ENCODE peak calls at places on chromosomes 5 and 9, in four cellular contexts. One of them, this sample, is unnamed.

GRCh38 chr5:171521219-171521633 is 101.8 kb downstream of the FGF18 start:
- DNase-seq in upper lobe of right lung: no peak
- DNase-seq in left ventricle myocardium inferior: no peak
- DNase-seq in heart right ventricle: no peak
- DNase-seq in this sample: no peak

GRCh38 chr5:65072836-65073620 is 304.3 kb downstream of the CWC27 start:
- DNase-seq in upper lobe of right lung: no peak
- DNase-seq in left ventricle myocardium inferior: no peak
- DNase-seq in heart right ventricle: no peak
- DNase-seq in this sample: no peak

GRCh38 chr5:16480821-16481538 is 15.4 kb upstream of the ZNF622 start:
- DNase-seq in upper lobe of right lung: no peak
- DNase-seq in left ventricle myocardium inferior: no peak
- DNase-seq in heart right ventricle: no peak
- DNase-seq in this sample: no peak

GRCh38 chr9:14245901-14246525 is 67.9 kb downstream of the NFIB start:
- DNase-seq in upper lobe of right lung: no peak
- DNase-seq in left ventricle myocardium inferior: no peak
- DNase-seq in heart right ventricle: no peak
- DNase-seq in this sample: no peak

GRCh38 chr5:38979535-38979934 is 94.7 kb downstream of the RICTOR start:
- DNase-seq in upper lobe of right lung: no peak
- DNase-seq in left ventricle myocardium inferior: no peak
- DNase-seq in heart right ventricle: no peak
- DNase-seq in this sample: no peak

GRCh38 chr9:20848490-20848889 is 164.4 kb downstream of the FOCAD start:
- DNase-seq in upper lobe of right lung: no peak
- DNase-seq in left ventricle myocardium inferior: no peak
- DNase-seq in heart right ventricle: no peak
- DNase-seq in this sample: no peak

GRCh38 chr5:177473461-177473991 is at the start of gene DBN1:
- DNase-seq in upper lobe of right lung: peak; percentile 75
- DNase-seq in left ventricle myocardium inferior: peak; percentile 63
- DNase-seq in heart right ventricle: no peak
- DNase-seq in this sample: no peak

GRCh38 chr9:17322882-17323864 is 188.3 kb downstream of the CNTLN start:
- DNase-seq in upper lobe of right lung: no peak
- DNase-seq in left ventricle myocardium inferior: no peak
- DNase-seq in heart right ventricle: no peak
- DNase-seq in this sample: no peak

GRCh38 chr5:132081458-132081857 is 7.9 kb downstream of the CSF2 start:
- DNase-seq in upper lobe of right lung: no peak
- DNase-seq in left ventricle myocardium inferior: no peak
- DNase-seq in heart right ventricle: no peak
- DNase-seq in this sample: no peak

GRCh38 chr9:91214086-91214485 is 147.6 kb downstream of the AUH start:
- DNase-seq in upper lobe of right lung: no peak
- DNase-seq in left ventricle myocardium inferior: no peak
- DNase-seq in heart right ventricle: no peak
- DNase-seq in this sample: no peak

GRCh38 chr5:77906806-77907205 is 130.7 kb upstream of the TBCA start:
- DNase-seq in upper lobe of right lung: no peak
- DNase-seq in left ventricle myocardium inferior: no peak
- DNase-seq in heart right ventricle: no peak
- DNase-seq in this sample: no peak

GRCh38 chr9:70747335-70747734 is 332.9 kb upstream of the KLF9 start:
- DNase-seq in upper lobe of right lung: no peak
- DNase-seq in left ventricle myocardium inferior: no peak
- DNase-seq in heart right ventricle: no peak
- DNase-seq in this sample: no peak

GRCh38 chr5:12392246-12392645 is 488.0 kb upstream of the CTNND2 start:
- DNase-seq in upper lobe of right lung: no peak
- DNase-seq in left ventricle myocardium inferior: no peak
- DNase-seq in heart right ventricle: no peak
- DNase-seq in this sample: no peak

GRCh38 chr9:36119476-36119875 is 17.1 kb upstream of the GLIPR2 start:
- DNase-seq in upper lobe of right lung: no peak
- DNase-seq in left ventricle myocardium inferior: no peak
- DNase-seq in heart right ventricle: no peak
- DNase-seq in this sample: no peak

GRCh38 chr5:79962580-79963222 is 28.4 kb downstream of the MTX3 start:
- DNase-seq in upper lobe of right lung: no peak
- DNase-seq in left ventricle myocardium inferior: no peak
- DNase-seq in heart right ventricle: no peak
- DNase-seq in this sample: no peak

GRCh38 chr9:18347381-18348084 is 126.4 kb upstream of the ADAMTSL1 start:
- DNase-seq in upper lobe of right lung: no peak
- DNase-seq in left ventricle myocardium inferior: no peak
- DNase-seq in heart right ventricle: no peak
- DNase-seq in this sample: no peak

GRCh38 chr9:68704804-68705635 is at the start of gene PIP5K1B:
- DNase-seq in upper lobe of right lung: peak; percentile 93
- DNase-seq in left ventricle myocardium inferior: peak; percentile 77
- DNase-seq in heart right ventricle: peak; percentile 66
- DNase-seq in this sample: no peak

GRCh38 chr5:107770051-107770450 is 99.3 kb upstream of the EFNA5 start:
- DNase-seq in upper lobe of right lung: no peak
- DNase-seq in left ventricle myocardium inferior: no peak
- DNase-seq in heart right ventricle: no peak
- DNase-seq in this sample: no peak

GRCh38 chr5:125408582-125409069 is 662.2 kb upstream of the ZNF608 start:
- DNase-seq in upper lobe of right lung: no peak
- DNase-seq in left ventricle myocardium inferior: no peak
- DNase-seq in heart right ventricle: no peak
- DNase-seq in this sample: no peak

GRCh38 chr9:129182122-129182521 is 4.1 kb upstream of the IER5L start:
- DNase-seq in upper lobe of right lung: no peak
- DNase-seq in left ventricle myocardium inferior: no peak
- DNase-seq in heart right ventricle: no peak
- DNase-seq in this sample: no peak

GRCh38 chr9:89993678-89994630 is 389.1 kb downstream of the GADD45G start:
- DNase-seq in upper lobe of right lung: peak; percentile 84
- DNase-seq in left ventricle myocardium inferior: peak; percentile 63
- DNase-seq in heart right ventricle: peak; percentile 46
- DNase-seq in this sample: no peak

GRCh38 chr9:89667730-89668129 is 62.9 kb downstream of the GADD45G start:
- DNase-seq in upper lobe of right lung: peak; percentile 82
- DNase-seq in left ventricle myocardium inferior: no peak
- DNase-seq in heart right ventricle: no peak
- DNase-seq in this sample: no peak

GRCh38 chr5:99605904-99606303 is 677.1 kb upstream of the CHD1 start:
- DNase-seq in upper lobe of right lung: no peak
- DNase-seq in left ventricle myocardium inferior: no peak
- DNase-seq in heart right ventricle: no peak
- DNase-seq in this sample: no peak

GRCh38 chr9:114908104-114908621 is 22.2 kb downstream of the TNFSF8 start:
- DNase-seq in upper lobe of right lung: no peak
- DNase-seq in left ventricle myocardium inferior: no peak
- DNase-seq in heart right ventricle: no peak
- DNase-seq in this sample: no peak

GRCh38 chr5:172774561-172775271 is 3.7 kb upstream of the DUSP1 start:
- DNase-seq in upper lobe of right lung: no peak
- DNase-seq in left ventricle myocardium inferior: no peak
- DNase-seq in heart right ventricle: no peak
- DNase-seq in this sample: no peak

GRCh38 chr9:103078581-103078980 is 83.4 kb downstream of the CYLC2 start:
- DNase-seq in upper lobe of right lung: no peak
- DNase-seq in left ventricle myocardium inferior: no peak
- DNase-seq in heart right ventricle: no peak
- DNase-seq in this sample: no peak

GRCh38 chr5:21919417-21920022 is 933.6 kb downstream of the CDH12 start:
- DNase-seq in upper lobe of right lung: no peak
- DNase-seq in left ventricle myocardium inferior: no peak
- DNase-seq in heart right ventricle: no peak
- DNase-seq in this sample: no peak

GRCh38 chr9:116116411-116116810 is 37.2 kb upstream of the PAPPA start:
- DNase-seq in upper lobe of right lung: no peak
- DNase-seq in left ventricle myocardium inferior: no peak
- DNase-seq in heart right ventricle: no peak
- DNase-seq in this sample: no peak

GRCh38 chr5:68287976-68288755 is 72.6 kb downstream of the PIK3R1 start:
- DNase-seq in upper lobe of right lung: peak; percentile 76
- DNase-seq in left ventricle myocardium inferior: peak; percentile 76
- DNase-seq in heart right ventricle: peak; percentile 73
- DNase-seq in this sample: peak; percentile 62

GRCh38 chr9:137371521-137371941 is 51.4 kb downstream of the EXD3 start:
- DNase-seq in upper lobe of right lung: no peak
- DNase-seq in left ventricle myocardium inferior: no peak
- DNase-seq in heart right ventricle: no peak
- DNase-seq in this sample: no peak

GRCh38 chr9:76846307-76846706 is 59.6 kb downstream of the PRUNE2 start:
- DNase-seq in upper lobe of right lung: no peak
- DNase-seq in left ventricle myocardium inferior: no peak
- DNase-seq in heart right ventricle: no peak
- DNase-seq in this sample: no peak

GRCh38 chr9:98775831-98776441 is 20.4 kb downstream of the ANKS6 start:
- DNase-seq in upper lobe of right lung: no peak
- DNase-seq in left ventricle myocardium inferior: no peak
- DNase-seq in heart right ventricle: peak; percentile 45
- DNase-seq in this sample: peak; percentile 12

GRCh38 chr5:81427566-81427965 is 33.6 kb upstream of the ACOT12 start:
- DNase-seq in upper lobe of right lung: no peak
- DNase-seq in left ventricle myocardium inferior: no peak
- DNase-seq in heart right ventricle: no peak
- DNase-seq in this sample: no peak

GRCh38 chr9:136254381-136255165 is 9.0 kb upstream of the QSOX2 start:
- DNase-seq in upper lobe of right lung: no peak
- DNase-seq in left ventricle myocardium inferior: no peak
- DNase-seq in heart right ventricle: no peak
- DNase-seq in this sample: no peak

GRCh38 chr5:59317023-59317771 is 576.3 kb downstream of the PDE4D start:
- DNase-seq in upper lobe of right lung: no peak
- DNase-seq in left ventricle myocardium inferior: no peak
- DNase-seq in heart right ventricle: peak; percentile 29
- DNase-seq in this sample: no peak

GRCh38 chr5:174106997-174107655 is 61.6 kb downstream of the NSG2 start:
- DNase-seq in upper lobe of right lung: no peak
- DNase-seq in left ventricle myocardium inferior: no peak
- DNase-seq in heart right ventricle: no peak
- DNase-seq in this sample: no peak

GRCh38 chr5:32865475-32865874 is 154.4 kb downstream of the NPR3 start:
- DNase-seq in upper lobe of right lung: no peak
- DNase-seq in left ventricle myocardium inferior: no peak
- DNase-seq in heart right ventricle: no peak
- DNase-seq in this sample: no peak

GRCh38 chr5:72064801-72065570 is 42.3 kb upstream of the MAP1B start:
- DNase-seq in upper lobe of right lung: no peak
- DNase-seq in left ventricle myocardium inferior: no peak
- DNase-seq in heart right ventricle: no peak
- DNase-seq in this sample: no peak

GRCh38 chr9:89929721-89930480 is 325.1 kb downstream of the GADD45G start:
- DNase-seq in upper lobe of right lung: no peak
- DNase-seq in left ventricle myocardium inferior: peak; percentile 34
- DNase-seq in heart right ventricle: peak; percentile 30
- DNase-seq in this sample: no peak

GRCh38 chr5:143594913-143595818 is 191.7 kb upstream of the NR3C1 start:
- DNase-seq in upper lobe of right lung: no peak
- DNase-seq in left ventricle myocardium inferior: no peak
- DNase-seq in heart right ventricle: no peak
- DNase-seq in this sample: no peak
- H3K27ac ChIP-seq in upper lobe of right lung: no peak overlapping the region
- H3K27ac ChIP-seq in left ventricle myocardium inferior: no peak overlapping the region
- H3K27ac ChIP-seq in heart right ventricle: no peak overlapping the region
- H3K27ac ChIP-seq in this sample: no peak overlapping the region

GRCh38 chr9:81377921-81378320 is 311.4 kb downstream of the TLE1 start:
- DNase-seq in upper lobe of right lung: no peak
- DNase-seq in left ventricle myocardium inferior: no peak
- DNase-seq in heart right ventricle: no peak
- DNase-seq in this sample: no peak
- H3K4me3 ChIP-seq in upper lobe of right lung: no peak overlapping the region
- H3K4me3 ChIP-seq in left ventricle myocardium inferior: no peak overlapping the region
- H3K4me3 ChIP-seq in heart right ventricle: no peak overlapping the region
- H3K4me3 ChIP-seq in this sample: no peak overlapping the region

GRCh38 chr5:35908266-35908665 is 30.2 kb downstream of the CAPSL start:
- DNase-seq in upper lobe of right lung: no peak
- DNase-seq in left ventricle myocardium inferior: no peak
- DNase-seq in heart right ventricle: no peak
- DNase-seq in this sample: no peak
- H3K9me3 ChIP-seq in upper lobe of right lung: no peaks in the 10 kb centered on the region
- H3K9me3 ChIP-seq in left ventricle myocardium inferior: peaks cover 10% of the 10 kb centered on the region
- H3K9me3 ChIP-seq in heart right ventricle: no peaks in the 10 kb centered on the region
- H3K9me3 ChIP-seq in this sample: no peaks in the 10 kb centered on the region

GRCh38 chr9:127975376-127976315 is 5.1 kb downstream of the EEIG1 start:
- DNase-seq in upper lobe of right lung: no peak
- DNase-seq in left ventricle myocardium inferior: no peak
- DNase-seq in heart right ventricle: peak; percentile 17
- DNase-seq in this sample: no peak
- H3K27ac ChIP-seq in upper lobe of right lung: peak overlapping the region; percentile 81
- H3K27ac ChIP-seq in left ventricle myocardium inferior: peak overlapping the region; percentile 95
- H3K27ac ChIP-seq in heart right ventricle: peak overlapping the region; percentile 83
- H3K27ac ChIP-seq in this sample: peak overlapping the region; percentile 20